ENCODE peak calls at places on chromosomes 2 and 18, in ten cellular contexts. H is A172; C is EL; D is adipocyte; B is activated CD4-positive, CD25-positive, alpha-beta regulatory T cell treated with anti-CD3 and anti-CD28 coated beads, Interleukin-2, amount 50 U/mL, for 72 hours; V is pancreas; X is RPMI7951; I is fibroblast of the conjunctiva; R is mesendoderm; P is NCI-H1417. T is an unnamed sample.
A peak's percentile ranks its signal among the peaks of the same experiment; 100 is the strongest.

GRCh38 chr2:55733335-55733734 is 39.7 kb upstream of the PNPT1 start:
- DNase-seq in H (no peak), C (no peak), D (peak; percentile 59), B (no peak), V (no peak), X (no peak), I (no peak), R (no peak), P (no peak), T (no peak)

GRCh38 chr2:65079017-65079416 is 22.8 kb downstream of the CEP68 start:
- DNase-seq in H (no peak), C (no peak), D (no peak), B (no peak), V (no peak), X (no peak), I (no peak), R (no peak), P (no peak), T (no peak)

GRCh38 chr2:218039171-218039570 is 29.9 kb upstream of the RUFY4 start:
- DNase-seq in H (peak; percentile 93), C (no peak), D (no peak), B (no peak), V (no peak), X (peak; percentile 58), I (no peak), R (no peak), P (no peak), T (no peak)

GRCh38 chr2:232441147-232441651 is 14.8 kb upstream of the ALPI start:
- DNase-seq in H (no peak), C (no peak), D (no peak), B (no peak), V (no peak), X (no peak), I (no peak), R (no peak), P (no peak), T (no peak)

GRCh38 chr18:3211236-3211992 is 8.4 kb downstream of the MYOM1 start:
- DNase-seq in H (no peak), C (peak; percentile 7), D (peak; percentile 47), B (no peak), V (no peak), X (no peak), I (peak; percentile 62), R (no peak), P (no peak), T (no peak)

GRCh38 chr2:29212009-29212408 is 96.8 kb downstream of the CLIP4 start:
- DNase-seq in H (no peak), C (peak; percentile 23), D (no peak), B (no peak), V (no peak), X (peak; percentile 59), I (no peak), R (peak; percentile 53), P (no peak), T (no peak)

GRCh38 chr2:157777425-157777824 is 98.7 kb downstream of the ACVR1 start:
- DNase-seq in H (peak; percentile 43), C (peak; percentile 54), D (peak; percentile 75), B (no peak), V (no peak), X (peak; percentile 54), I (peak; percentile 55), R (peak; percentile 51), P (peak; percentile 1), T (peak; percentile 37)

GRCh38 chr18:54284967-54285785 is 15.9 kb downstream of the POLI start:
- DNase-seq in H (peak; percentile 29), C (peak; percentile 78), D (peak; percentile 68), B (peak; percentile 62), V (no peak), X (peak; percentile 54), I (peak; percentile 17), R (peak; percentile 13), P (no peak), T (no peak)

GRCh38 chr2:145203931-145204330 is 684.0 kb upstream of the ZEB2 start:
- DNase-seq in H (no peak), C (no peak), D (no peak), B (no peak), V (no peak), X (no peak), I (no peak), R (no peak), P (peak; percentile 5), T (no peak)

GRCh38 chr2:135164431-135164830 is 112.3 kb downstream of the RAB3GAP1 start:
- DNase-seq in H (peak; percentile 79), C (peak; percentile 93), D (peak; percentile 55), B (no peak), V (peak; percentile 20), X (peak; percentile 90), I (no peak), R (peak; percentile 66), P (peak; percentile 26), T (no peak)

GRCh38 chr2:128313076-128313836 is 5.4 kb downstream of the HS6ST1 start:
- DNase-seq in H (peak; percentile 18), C (peak; percentile 21), D (peak; percentile 68), B (no peak), V (no peak), X (no peak), I (no peak), R (peak; percentile 60), P (no peak), T (no peak)